ENCODE peak calls at places on chromosomes 3 and 15, in five cellular contexts. C is breast epithelium, K is stomach, P is Peyer's patch, G is A549. N is an unnamed sample.

GRCh38 chr15:42832577-42832976 is 88.0 kb downstream of the TTBK2 start:
- DNase-seq in K (no peak), G (peak), C (no peak), P (no peak), N (no peak)

GRCh38 chr3:189588061-189588817 is 43.0 kb upstream of the TP63 start:
- DNase-seq in G (peak), P (no peak), C (no peak), K (no peak), N (no peak)

GRCh38 chr15:80160570-80161156 is 7.9 kb downstream of the FAH start:
- DNase-seq in G (no peak), P (peak), C (peak), K (no peak), N (no peak)

GRCh38 chr3:138406606-138407005 is 27.8 kb upstream of the ESYT3 start:
- DNase-seq in G (no peak), C (no peak), P (no peak), K (no peak), N (no peak)

GRCh38 chr3:10374311-10374710 is 53.4 kb upstream of the SEC13 start:
- DNase-seq in K (no peak), C (no peak), P (no peak), G (no peak), N (no peak)

GRCh38 chr3:38139652-38140051 is 1.2 kb downstream of the MYD88 start:
- DNase-seq in G (no peak), P (peak), C (no peak), K (peak), N (no peak)

GRCh38 chr15:78021761-78022160 is 55.8 kb downstream of the TBC1D2B start:
- DNase-seq in K (no peak), P (no peak), G (no peak), C (no peak), N (no peak)

GRCh38 chr15:90487186-90487585 is 42.5 kb upstream of the CRTC3 start:
- DNase-seq in K (no peak), P (no peak), G (no peak), C (no peak), N (no peak)

GRCh38 chr15:59997070-59997701 is 6.9 kb upstream of the FOXB1 start:
- DNase-seq in C (no peak), P (no peak), G (no peak), K (no peak), N (no peak)

GRCh38 chr3:56930706-56931105 is 129.0 kb upstream of the ARHGEF3 start:
- DNase-seq in G (no peak), P (no peak), C (no peak), K (no peak), N (no peak)

DNA sequence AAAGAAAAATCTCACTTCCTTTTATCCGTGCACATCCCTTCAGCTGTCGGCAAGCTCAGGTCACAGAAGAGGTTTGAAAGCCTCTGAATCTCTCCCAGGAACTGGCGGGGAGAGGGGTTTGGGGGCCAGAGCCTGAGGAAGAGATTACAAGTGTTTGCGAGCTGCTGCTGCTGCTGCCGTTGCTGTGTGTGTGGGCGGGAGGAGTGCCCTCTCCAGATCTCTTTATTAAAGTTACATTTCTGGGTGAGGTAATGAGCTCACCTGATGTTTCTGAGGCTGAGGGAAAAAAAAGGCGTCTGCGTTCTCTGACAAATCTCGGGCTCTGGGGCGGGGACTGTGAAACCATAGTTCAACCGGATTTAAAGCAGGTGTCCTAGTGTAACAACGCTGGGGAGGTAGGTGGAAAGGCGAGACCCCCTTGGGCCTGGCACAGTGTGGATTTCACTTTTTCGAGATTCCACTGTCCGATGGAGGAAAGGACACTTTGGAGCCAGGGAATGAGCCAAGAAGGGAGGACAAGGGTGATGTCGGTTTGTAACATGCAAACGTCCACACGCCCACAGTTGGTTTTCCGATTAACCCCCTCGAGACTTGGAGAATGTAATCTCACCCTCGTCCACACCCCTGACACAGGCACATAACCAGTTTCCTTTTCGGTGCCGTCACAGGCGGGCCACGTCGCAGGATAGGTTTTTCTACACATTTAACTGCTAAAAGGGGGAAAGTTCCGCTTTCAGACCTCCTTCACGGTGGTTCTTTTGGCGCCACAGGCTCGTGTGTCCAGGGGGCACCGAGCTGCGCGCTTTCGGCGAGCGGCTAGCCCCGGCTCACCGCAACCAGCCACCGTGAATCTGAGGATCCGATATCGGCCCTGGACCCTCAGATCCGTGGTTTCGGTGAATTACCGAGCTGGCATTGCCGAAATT is 2.1 kb downstream of the ALCAM start:
- DNase-seq in C (peak), K (peak), G (peak), P (peak), N (no peak)
- H3K27ac ChIP-seq in C (peak), K (peak), G (peak), P (peak), N (peak)

GRCh38 chr3:140430494-140430893 is 247.4 kb upstream of the TRIM42 start:
- DNase-seq in G (no peak), C (no peak), K (no peak), P (no peak), N (peak)
- TF ChIP-seq POLR2A in G (no peak), C (no peak), K (no peak), P (no peak), N (no peak)

GRCh38 chr3:125643127-125643526 is 47.8 kb upstream of the OSBPL11 start:
- DNase-seq in G (no peak), K (no peak), P (no peak), C (no peak), N (no peak)

GRCh38 chr3:125645613-125646012 is 50.3 kb upstream of the OSBPL11 start:
- DNase-seq in C (no peak), K (no peak), P (no peak), G (no peak), N (no peak)

GRCh38 chr3:125651246-125651645 is 55.9 kb upstream of the OSBPL11 start:
- DNase-seq in K (no peak), C (no peak), P (no peak), G (no peak), N (no peak)

GRCh38 chr3:125644036-125645025 is 49.0 kb upstream of the OSBPL11 start:
- DNase-seq in K (no peak), P (no peak), G (no peak), C (no peak), N (no peak)

GRCh38 chr3:125647318-125648014 is 52.2 kb upstream of the OSBPL11 start:
- DNase-seq in P (no peak), C (peak), K (peak), G (no peak), N (no peak)
- H3K27ac ChIP-seq in P (peak), C (peak), K (no peak), G (no peak), N (no peak)

DNA sequence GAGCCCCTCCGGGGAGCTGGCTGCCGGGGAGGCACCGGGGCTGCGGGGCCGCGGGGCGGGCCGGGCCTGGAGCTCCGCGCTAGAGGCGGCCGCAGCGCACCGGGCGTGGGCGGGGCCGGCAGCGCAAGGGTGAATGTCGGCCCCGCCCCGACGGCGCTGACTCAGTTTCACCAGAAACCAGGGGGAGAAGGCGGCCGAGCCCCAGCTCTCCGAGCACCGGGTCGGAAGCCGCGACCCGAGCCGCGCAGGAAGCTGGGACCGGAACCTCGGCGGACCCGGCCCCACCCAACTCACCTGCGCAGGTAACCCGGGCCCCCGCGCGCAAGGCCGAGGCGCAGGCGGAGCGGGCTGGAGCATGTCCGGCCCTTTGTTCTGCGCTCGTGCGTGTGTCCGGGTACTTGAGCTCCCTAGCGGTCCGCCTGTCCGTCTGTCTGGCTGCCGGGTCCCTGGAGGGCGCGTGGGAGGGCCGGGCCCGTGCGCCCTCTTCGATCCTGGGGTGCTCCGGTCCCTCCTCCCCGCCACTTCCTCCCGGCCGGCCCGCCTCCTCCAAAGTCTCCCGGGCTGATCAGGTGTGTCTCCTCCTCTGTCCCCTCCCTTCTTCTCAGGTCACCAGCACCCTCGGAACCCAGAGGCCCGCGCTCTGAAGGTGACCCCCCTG is at the start of gene SPINT1:
- DNase-seq in P (peak), K (peak), C (peak), G (no peak), N (no peak)
- TF ChIP-seq POLR2A in P (peak), K (no peak), C (peak), G (no peak), N (no peak)

GRCh38 chr3:176699307-176699706 is 498.0 kb downstream of the TBL1XR1 start:
- DNase-seq in K (no peak), C (no peak), P (no peak), G (no peak), N (no peak)
- H3K27ac ChIP-seq in K (no peak), C (no peak), P (no peak), G (no peak), N (no peak)

DNA sequence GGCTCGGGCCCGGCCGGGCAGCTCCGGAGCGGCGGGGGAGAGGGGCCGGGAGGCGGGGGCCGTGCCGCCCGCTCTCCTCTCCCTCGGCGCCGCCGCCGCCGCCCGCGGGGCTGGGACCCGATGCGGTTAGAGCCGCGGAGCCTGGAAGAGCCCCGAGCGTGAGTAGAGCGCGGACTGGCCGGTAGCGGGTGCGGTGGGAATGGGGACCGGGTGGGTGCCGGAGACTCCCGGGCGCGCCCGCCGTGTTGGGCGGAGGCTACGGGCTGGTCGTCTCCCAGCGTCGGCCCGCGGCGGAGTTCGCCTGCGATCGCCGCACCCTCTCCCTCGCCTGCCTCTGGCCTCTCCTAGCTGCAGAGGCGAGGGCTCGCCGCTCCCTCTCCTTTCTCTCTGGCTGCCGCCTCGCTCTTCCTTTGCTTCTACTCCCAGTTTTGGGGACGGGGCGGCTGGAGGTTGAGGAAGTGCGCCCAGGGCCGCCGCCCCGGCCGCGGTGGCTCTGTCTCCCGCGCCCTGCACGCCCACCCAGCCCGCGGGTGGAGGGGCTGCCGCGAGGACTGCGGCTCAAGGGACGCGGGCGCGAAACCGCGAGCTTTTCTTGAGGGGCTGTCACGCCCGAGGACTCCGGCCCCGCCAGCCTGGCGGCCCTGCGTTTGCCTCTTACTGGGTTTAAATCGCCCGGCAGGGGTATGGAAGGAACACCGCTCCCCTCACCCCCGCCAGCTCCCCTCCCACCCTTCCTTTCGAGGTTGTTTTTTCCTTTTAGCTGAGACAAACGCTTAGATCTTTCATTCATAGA is 485 bp downstream of the PIK3CA start:
- DNase-seq in G (peak), K (peak), P (peak), C (no peak), N (no peak)
- TF ChIP-seq POLR2A in G (no peak), K (no peak), P (peak), C (no peak), N (no peak)

GRCh38 chr15:83380682-83381081 is 66.5 kb upstream of the SH3GL3 start:
- DNase-seq in K (no peak), G (peak), P (no peak), C (peak), N (no peak)

GRCh38 chr15:83379574-83379973 is 67.6 kb upstream of the SH3GL3 start:
- DNase-seq in C (no peak), G (peak), P (no peak), K (no peak), N (no peak)

GRCh38 chr15:83380026-83380425 is 67.1 kb upstream of the SH3GL3 start:
- DNase-seq in P (no peak), G (peak), K (no peak), C (no peak), N (no peak)

DNA sequence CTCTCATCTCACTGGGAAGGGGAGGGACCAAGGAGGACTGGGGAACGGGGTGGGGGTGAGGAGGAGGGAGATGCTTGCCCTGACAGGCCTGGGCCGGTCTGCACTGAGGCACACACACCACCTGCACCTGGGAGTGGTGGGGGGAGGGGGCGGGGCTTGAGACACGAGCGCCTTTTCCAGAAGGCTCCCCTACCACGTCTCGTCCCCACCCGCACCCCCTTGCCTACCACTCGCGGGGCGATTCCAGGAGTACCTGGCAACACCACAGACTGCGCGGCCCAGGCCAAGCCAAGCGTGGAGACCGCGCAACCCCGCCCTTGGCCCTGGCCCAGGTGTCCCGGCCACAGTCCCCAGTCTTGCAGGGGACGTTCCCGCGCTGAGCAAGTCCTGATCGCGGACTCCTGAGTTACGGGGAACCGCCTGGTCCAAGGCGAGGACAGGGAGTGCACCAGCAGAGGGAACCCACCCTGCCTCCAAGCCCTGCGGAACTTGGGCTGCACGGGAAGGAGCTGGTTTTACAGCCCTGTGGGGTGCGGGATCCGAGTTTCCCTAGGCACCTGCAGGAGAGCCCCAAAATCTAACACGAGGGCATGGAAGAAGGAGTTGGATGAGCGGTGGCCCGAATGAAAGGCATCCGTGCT is 68.1 kb upstream of the SH3GL3 start:
- DNase-seq in P (no peak), C (no peak), G (no peak), K (no peak), N (no peak)
- H3K27ac ChIP-seq in P (no peak), C (no peak), G (peak), K (no peak), N (no peak)

GRCh38 chr3:53046171-53047170 is 598 bp upstream of the SFMBT1 start:
- DNase-seq in G (peak), P (peak), K (peak), C (peak), N (peak)
- TF ChIP-seq POLR2A in G (no peak), P (no peak), K (no peak), C (no peak), N (no peak)

DNA sequence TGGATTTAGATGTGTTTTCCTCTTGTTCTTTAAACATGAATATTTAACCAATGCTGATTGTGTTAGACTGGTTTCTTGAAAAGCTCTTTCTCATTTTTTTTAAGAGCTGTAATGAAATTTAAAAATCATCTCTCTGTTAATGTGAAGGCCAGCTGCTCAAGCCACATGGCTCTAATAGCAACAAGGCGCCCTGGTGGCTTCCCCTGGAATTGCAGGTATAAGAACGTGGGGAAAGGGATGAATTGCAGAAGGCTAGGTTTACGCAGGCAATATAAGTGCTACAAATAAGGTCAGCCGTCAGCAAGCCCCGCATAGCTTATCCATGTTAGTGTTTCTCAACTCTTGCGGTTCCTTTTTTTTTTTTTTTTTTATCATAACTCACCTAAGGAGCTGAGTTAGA is 108.5 kb downstream of the SAMMSON start:
- DNase-seq in P (no peak), C (no peak), K (peak), G (no peak), N (no peak)
- H3K27ac ChIP-seq in P (no peak), C (no peak), K (no peak), G (no peak), N (no peak)

N was measured in esophagus muscularis mucosa.